ENCODE peak calls at places on chromosome 13, in ten cellular contexts. O, X, P, D, I, Z, C, E, K and A are unnamed samples.
A peak's percentile ranks its signal among the peaks of the same experiment; 100 is the strongest.

GRCh38 chr13:91882918-91883317 is 484.5 kb downstream of the GPC5 start:
- DNase-seq in K (no peak), O (no peak), P (no peak), C (no peak), D (peak; percentile 5), E (no peak), Z (no peak), I (no peak), X (no peak), A (no peak)

GRCh38 chr13:60431108-60431700 is 34.2 kb downstream of the TDRD3 start:
- DNase-seq in D (peak; percentile 57), P (no peak), C (no peak), E (peak; percentile 73), I (peak; percentile 11), X (no peak), K (peak; percentile 18), Z (peak; percentile 28), O (no peak), A (peak; percentile 82)

GRCh38 chr13:113938716-113939115 is 35.2 kb downstream of the C13orf46 start:
- DNase-seq in K (no peak), O (no peak), Z (no peak), C (no peak), I (no peak), P (no peak), X (no peak), E (no peak), D (no peak), A (no peak)

GRCh38 chr13:70203661-70204229 is 95.5 kb upstream of the KLHL1 start:
- DNase-seq in E (no peak), P (no peak), Z (no peak), C (no peak), O (no peak), K (no peak), I (no peak), X (no peak), D (peak; percentile 80), A (no peak)

GRCh38 chr13:110396913-110397379 is 89.9 kb downstream of the COL4A2 start:
- DNase-seq in P (no peak), O (no peak), X (no peak), E (no peak), K (no peak), C (peak; percentile 80), D (peak; percentile 97), Z (no peak), I (peak; percentile 54), A (peak; percentile 29)

GRCh38 chr13:61162636-61163035 is 253.0 kb downstream of the PCDH20 start:
- DNase-seq in Z (no peak), D (peak; percentile 63), X (no peak), O (no peak), I (no peak), P (no peak), C (no peak), K (no peak), E (no peak), A (no peak)

GRCh38 chr13:109114991-109115390 is 485.6 kb downstream of the MYO16 start:
- DNase-seq in P (no peak), I (no peak), K (no peak), Z (no peak), X (no peak), E (no peak), D (no peak), O (no peak), C (no peak), A (no peak)

GRCh38 chr13:46663644-46664043 is 110.7 kb downstream of the LRCH1 start:
- DNase-seq in C (no peak), I (no peak), O (no peak), P (no peak), E (no peak), Z (no peak), X (no peak), D (no peak), K (no peak), A (no peak)

GRCh38 chr13:25179011-25179410 is 6.9 kb upstream of the AMER2 start:
- DNase-seq in K (no peak), I (no peak), O (no peak), P (no peak), E (no peak), C (no peak), Z (no peak), X (no peak), D (no peak), A (no peak)

GRCh38 chr13:64369121-64369520 is 2861.0 kb downstream of the PCDH9 start:
- DNase-seq in E (no peak), P (no peak), D (peak; percentile 2), K (no peak), O (no peak), X (no peak), I (no peak), Z (no peak), C (no peak), A (no peak)

GRCh38 chr13:69820180-69820579 is 287.4 kb upstream of the ATXN8OS start:
- DNase-seq in O (no peak), X (no peak), Z (no peak), D (no peak), E (no peak), P (no peak), K (no peak), C (no peak), I (no peak), A (no peak)

GRCh38 chr13:98447881-98448641 is 128.8 kb downstream of the STK24 start:
- DNase-seq in O (peak; percentile 26), P (no peak), C (no peak), Z (peak; percentile 65), D (no peak), I (no peak), X (no peak), K (peak; percentile 38), E (peak; percentile 82), A (peak; percentile 75)

GRCh38 chr13:35164324-35164932 is 222.4 kb downstream of the NBEA start:
- DNase-seq in X (no peak), C (no peak), K (peak; percentile 2), O (no peak), E (peak; percentile 54), P (no peak), D (peak; percentile 56), I (peak; percentile 20), Z (peak; percentile 36), A (peak; percentile 68)

GRCh38 chr13:67651908-67652307 is 421.8 kb upstream of the PCDH9 start:
- DNase-seq in X (no peak), K (no peak), I (no peak), D (no peak), C (no peak), P (no peak), O (no peak), E (no peak), Z (no peak), A (no peak)

GRCh38 chr13:27425151-27425917 is 915 bp downstream of the GTF3A start:
- DNase-seq in Z (no peak), O (no peak), K (no peak), P (no peak), X (no peak), C (no peak), I (no peak), D (no peak), E (no peak), A (no peak)

GRCh38 chr13:76690611-76691010 is 195.6 kb downstream of the KCTD12 start:
- DNase-seq in X (no peak), P (no peak), C (no peak), I (no peak), K (no peak), D (no peak), O (no peak), Z (no peak), E (no peak), A (no peak)

GRCh38 chr13:26476111-26476743 is 81.3 kb upstream of the WASF3 start:
- DNase-seq in E (no peak), C (no peak), P (no peak), O (no peak), D (no peak), K (no peak), I (no peak), X (no peak), Z (peak; percentile 29), A (no peak)